ENCODE peak calls at places on chromosomes 4 and X, in five cellular contexts. Y is CD8-positive, alpha-beta T cell; L is pancreas; M is hepatocyte; S is colonic mucosa. X is an unnamed sample. For H3K4me1, the result is how much of the 10 kb centered on the place peaks cover.

GRCh38 chr4:145681956-145682355 is 2.0 kb downstream of the C4orf51 start:
- DNase-seq in Y (no peak), L (no peak), M (no peak), S (no peak), X (no peak)

GRCh38 chrX:140431521-140431920 is 73.3 kb downstream of the SOX3 start:
- DNase-seq in Y (no peak), L (no peak), M (no peak), S (no peak), X (no peak)

GRCh38 chr4:166896254-166896653 is 338.0 kb downstream of the SPOCK3 start:
- DNase-seq in Y (no peak), L (no peak), M (no peak), S (no peak), X (no peak)

GRCh38 chrX:133321441-133321840 is 93.8 kb downstream of the GPC4 start:
- DNase-seq in Y (no peak), L (no peak), M (no peak), S (no peak), X (no peak)

GRCh38 chr4:179831274-179831673 is 2389.0 kb upstream of the AGA start:
- DNase-seq in Y (no peak), L (no peak), M (no peak), S (no peak), X (no peak)

GRCh38 chr4:52368895-52369294 is 290.2 kb downstream of the USP46 start:
- DNase-seq in Y (no peak), L (no peak), M (no peak), S (no peak), X (no peak)

GRCh38 chr4:165506780-165507305 is 128.0 kb downstream of the CPE start:
- DNase-seq in Y (no peak), L (no peak), M (no peak), S (no peak), X (no peak)

GRCh38 chr4:176359590-176359989 is 39.8 kb downstream of the SPCS3 start:
- DNase-seq in Y (no peak), L (no peak), M (no peak), S (no peak), X (no peak)

GRCh38 chr4:1060121-1060520 is 48.7 kb downstream of the FGFRL1 start:
- DNase-seq in Y (no peak), L (no peak), M (no peak), S (no peak), X (no peak)

GRCh38 chrX:129932137-129932791 is 26.3 kb downstream of the UTP14A start:
- DNase-seq in Y (peak), L (peak), M (peak), S (peak), X (peak)

GRCh38 chrX:65034292-65034640 is 58.0 kb upstream of the ZC4H2 start:
- DNase-seq in Y (no peak), L (no peak), M (no peak), S (no peak), X (no peak)

GRCh38 chr4:110442309-110442708 is 33.6 kb upstream of the ENPEP start:
- DNase-seq in Y (no peak), L (no peak), M (no peak), S (no peak), X (no peak)

GRCh38 chr4:120926358-120927025 is 4.0 kb upstream of the PRDM5 start:
- DNase-seq in Y (no peak), L (no peak), M (no peak), S (no peak), X (no peak)

GRCh38 chr4:139167774-139168444 is 9.1 kb downstream of the ELF2 start:
- DNase-seq in Y (no peak), L (no peak), M (peak), S (no peak), X (no peak)

GRCh38 chrX:153651540-153652079 is 4.6 kb downstream of the DUSP9 start:
- DNase-seq in Y (peak), L (no peak), M (no peak), S (no peak), X (no peak)

GRCh38 chr4:147709999-147710398 is 21.9 kb upstream of the ARHGAP10 start:
- DNase-seq in Y (no peak), L (no peak), M (no peak), S (no peak), X (no peak)
- H3K4me1 ChIP-seq in Y (under half), L (under half), M (under half), S (under half), X (under half)

GRCh38 chr4:3303840-3304715 is 11.3 kb downstream of the RGS12 start:
- DNase-seq in Y (no peak), L (no peak), M (no peak), S (peak), X (no peak)
- H3K4me1 ChIP-seq in Y (half or more), L (under half), M (under half), S (under half), X (under half)

DNA sequence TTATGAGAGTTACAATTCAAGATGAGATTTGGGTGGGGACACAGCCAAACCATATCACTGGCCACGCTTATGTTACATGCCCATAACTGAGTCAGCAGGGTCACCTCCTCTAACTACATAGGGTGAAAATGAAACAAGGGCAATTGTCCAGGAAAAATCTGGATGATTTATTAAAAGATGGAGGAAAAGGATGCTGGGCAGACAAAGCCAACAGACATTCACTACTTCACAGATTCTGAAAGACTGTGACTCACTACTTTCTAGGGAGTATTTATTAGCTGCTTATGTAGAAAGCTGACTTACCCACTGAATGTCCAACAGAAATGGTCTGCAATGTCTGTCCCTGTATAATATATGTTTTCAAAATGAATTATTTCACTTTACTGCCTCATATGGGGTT is 72.4 kb downstream of the APBB2 start:
- DNase-seq in Y (no peak), L (no peak), M (no peak), S (no peak), X (no peak)
- H3K4me1 ChIP-seq in Y (under half), L (under half), M (under half), S (under half), X (under half)

DNA sequence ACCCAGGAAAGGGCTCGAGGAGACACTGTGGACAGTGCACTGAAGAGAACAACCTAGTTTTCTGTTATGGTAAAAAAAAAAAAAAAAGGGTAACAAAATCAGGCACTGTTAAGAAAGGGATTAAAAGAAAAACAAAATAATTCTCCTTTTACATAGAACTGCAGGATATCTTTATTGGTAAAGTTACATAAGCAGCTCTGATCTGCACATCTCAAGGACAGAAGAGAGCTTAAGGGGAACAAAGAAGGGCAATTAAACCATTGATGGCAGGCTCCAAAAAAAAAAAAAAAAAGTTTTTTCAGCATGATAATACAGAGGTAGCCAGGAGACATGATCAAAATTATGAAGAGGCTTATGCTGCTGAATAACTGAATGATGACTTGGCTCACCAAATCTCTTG is 85.0 kb downstream of the HDAC8 start:
- DNase-seq in Y (no peak), L (no peak), M (no peak), S (no peak), X (no peak)
- H3K4me1 ChIP-seq in Y (under half), L (under half), M (under half), S (under half), X (under half)

GRCh38 chr4:150156543-150156942 is 78.3 kb downstream of the DCLK2 start:
- DNase-seq in Y (no peak), L (no peak), M (no peak), S (no peak), X (no peak)
- H3K4me1 ChIP-seq in Y (under half), L (under half), M (under half), S (under half), X (under half)

DNA sequence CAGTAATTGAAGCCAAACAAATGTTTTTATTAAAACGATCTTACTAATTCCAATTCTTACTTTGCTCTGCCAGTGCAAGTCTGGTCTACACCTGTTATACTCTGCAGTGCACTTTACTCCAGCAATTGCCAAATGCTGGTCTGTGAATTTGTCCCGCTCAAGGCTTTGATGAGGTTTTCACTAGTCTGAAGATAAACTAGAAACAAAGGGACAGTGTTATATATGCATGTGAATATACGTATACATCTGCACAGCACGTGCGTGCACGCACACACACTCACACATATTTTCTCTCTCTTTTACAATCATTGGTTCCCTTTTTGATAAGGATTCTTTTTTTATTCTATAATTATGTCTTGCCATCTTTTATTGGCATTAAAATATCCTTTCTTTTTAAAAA is 88.5 kb upstream of the LCORL start:
- DNase-seq in Y (no peak), L (no peak), M (no peak), S (peak), X (no peak)
- H3K4me1 ChIP-seq in Y (under half), L (under half), M (under half), S (under half), X (under half)

DNA sequence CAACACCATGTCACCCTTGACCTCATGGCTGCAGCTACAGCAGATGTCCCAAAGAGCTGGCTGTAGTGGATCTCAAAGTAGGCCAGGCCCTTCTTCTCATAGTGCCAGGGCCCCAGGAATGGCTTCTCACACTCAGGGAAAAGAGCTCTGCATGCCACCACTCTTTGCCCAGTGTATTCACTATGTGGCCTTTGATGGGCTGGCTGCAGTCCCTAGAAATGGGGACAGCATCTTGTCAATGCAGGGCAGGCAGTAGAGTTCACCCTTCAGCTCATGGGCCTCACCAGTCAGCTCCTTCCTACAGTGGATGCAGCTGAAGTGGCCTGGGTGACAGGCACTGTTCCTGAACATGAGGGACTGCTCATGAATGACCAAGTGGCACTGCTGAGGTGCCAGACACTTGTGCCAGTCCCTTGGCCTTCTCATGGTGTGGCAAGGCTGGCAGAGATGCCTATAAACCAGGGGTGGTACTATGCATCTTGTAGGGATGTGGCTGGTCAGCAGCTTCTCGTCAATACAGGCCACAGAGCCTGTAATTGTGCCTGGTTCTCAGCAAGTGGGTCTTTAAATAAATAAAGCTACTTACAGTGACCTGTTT is 178.9 kb downstream of the ARAP2 start:
- DNase-seq in Y (no peak), L (no peak), M (no peak), S (no peak), X (no peak)
- H3K4me1 ChIP-seq in Y (under half), L (under half), M (under half), S (under half), X (under half)

GRCh38 chr4:6695660-6696581 is 2.2 kb downstream of the S100P start:
- DNase-seq in Y (peak), L (peak), M (peak), S (peak), X (peak)

GRCh38 chr4:6697096-6697495 is 3.4 kb downstream of the S100P start:
- DNase-seq in Y (no peak), L (no peak), M (no peak), S (no peak), X (no peak)

GRCh38 chr4:6694177-6694901 is 661 bp downstream of the S100P start:
- DNase-seq in Y (no peak), L (no peak), M (no peak), S (no peak), X (no peak)

GRCh38 chr4:6693274-6694176 is at the start of gene S100P:
- DNase-seq in Y (no peak), L (peak), M (peak), S (peak), X (no peak)

DNA sequence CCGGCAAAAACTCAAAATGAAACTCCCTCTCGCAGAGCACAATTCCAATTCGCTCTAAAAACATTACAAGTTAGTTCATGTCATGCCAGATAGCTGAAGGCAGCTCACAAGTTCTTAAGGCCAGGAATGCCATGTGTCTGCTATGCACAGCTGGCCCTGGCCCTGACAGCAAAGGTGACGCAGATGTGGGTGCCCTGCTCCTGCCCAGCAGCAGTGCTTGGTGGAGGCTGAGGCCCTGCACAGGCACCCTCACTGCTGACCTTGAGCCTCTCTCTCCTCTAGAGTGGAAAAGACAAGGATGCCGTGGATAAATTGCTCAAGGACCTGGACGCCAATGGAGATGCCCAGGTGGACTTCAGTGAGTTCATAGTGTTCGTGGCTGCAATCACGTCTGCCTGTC is 2.9 kb downstream of the S100P start:
- DNase-seq in Y (no peak), L (no peak), M (no peak), S (no peak), X (no peak)
- H3K4me1 ChIP-seq in Y (half or more), L (under half), M (under half), S (under half), X (under half)

DNA sequence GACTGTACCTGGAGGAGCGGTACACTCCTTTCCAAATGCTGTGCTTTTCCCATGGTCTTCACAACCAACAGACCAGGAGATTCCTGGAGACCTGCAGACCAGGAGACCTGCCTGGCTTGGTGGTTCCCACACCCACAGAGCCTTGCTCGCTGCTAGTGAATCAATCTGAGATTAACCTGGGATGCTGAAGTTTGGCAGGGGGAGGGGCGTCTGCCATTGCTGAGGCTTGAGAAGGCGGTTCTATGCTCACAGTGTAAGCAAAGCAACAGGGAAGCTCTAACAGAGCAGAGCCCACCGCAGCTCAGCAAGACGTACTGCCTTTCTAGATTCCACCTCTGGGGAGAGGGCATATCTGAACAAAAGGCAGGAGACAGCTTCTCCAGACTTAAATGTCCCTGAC is 34.5 kb upstream of the FAAH2 start:
- DNase-seq in Y (no peak), L (no peak), M (no peak), S (no peak), X (no peak)
- H3K4me1 ChIP-seq in Y (under half), L (under half), M (under half), S (under half), X (under half)

GRCh38 chr4:74374128-74374527 is 9.2 kb downstream of the EREG start:
- DNase-seq in Y (no peak), L (no peak), M (no peak), S (no peak), X (no peak)

GRCh38 chr4:74369860-74370259 is 4.9 kb downstream of the EREG start:
- DNase-seq in Y (no peak), L (no peak), M (no peak), S (no peak), X (no peak)

GRCh38 chr4:74374561-74375327 is 9.8 kb downstream of the EREG start:
- DNase-seq in Y (no peak), L (no peak), M (no peak), S (peak), X (no peak)

GRCh38 chr4:74367656-74368055 is 2.7 kb downstream of the EREG start:
- DNase-seq in Y (no peak), L (no peak), M (no peak), S (peak), X (no peak)

GRCh38 chr4:74370912-74371311 is 6.0 kb downstream of the EREG start:
- DNase-seq in Y (no peak), L (no peak), M (peak), S (peak), X (no peak)
- H3K4me1 ChIP-seq in Y (under half), L (under half), M (under half), S (under half), X (under half)